ENCODE peak calls at places on chromosomes 6 and 20, in seven cellular contexts. B is fibroblast of pulmonary artery, N is psoas muscle, F is Calu3, M is tibial artery, R is astrocyte of the cerebellum, J is cardiac muscle cell. G is an unnamed sample.

GRCh38 chr6:15842718-15843117 is 179.9 kb upstream of the DTNBP1 start:
- DNase-seq in B (peak; percentile 9), N (no peak), F (no peak), M (peak; percentile 20), R (no peak), J (peak; percentile 26), G (no peak)

GRCh38 chr20:52972965-52973819 is 1.0 kb downstream of the TSHZ2 start:
- DNase-seq in B (no peak), N (peak; percentile 21), F (peak; percentile 6), M (no peak), R (no peak), J (peak; percentile 12), G (peak; percentile 19)

GRCh38 chr20:3045042-3045815 is 623 bp upstream of the MRPS26 start:
- DNase-seq in B (peak; percentile 66), N (peak; percentile 87), F (peak; percentile 64), M (peak; percentile 85), R (peak; percentile 34), J (peak; percentile 80), G (no peak)

GRCh38 chr6:52016918-52017748 is 70.3 kb downstream of the PKHD1 start:
- DNase-seq in B (no peak), N (no peak), F (no peak), M (no peak), R (no peak), J (no peak), G (no peak)

GRCh38 chr6:57195457-57195856 is 23.3 kb downstream of the BAG2 start:
- DNase-seq in B (no peak), N (no peak), F (no peak), M (no peak), R (no peak), J (no peak), G (no peak)

GRCh38 chr20:23782366-23782983 is 31.7 kb upstream of the CST1 start:
- DNase-seq in B (peak; percentile 35), N (no peak), F (peak; percentile 23), M (no peak), R (no peak), J (peak; percentile 43), G (no peak)

GRCh38 chr6:113306552-113307145 is 550.5 kb upstream of the MARCKS start:
- DNase-seq in B (peak; percentile 29), N (peak; percentile 44), F (peak; percentile 81), M (peak; percentile 56), R (no peak), J (peak; percentile 51), G (peak; percentile 37)

GRCh38 chr6:4135665-4136353 is 434 bp upstream of the ECI2 start:
- DNase-seq in B (peak; percentile 95), N (peak; percentile 99), F (peak; percentile 84), M (peak; percentile 97), R (peak; percentile 75), J (peak; percentile 98), G (peak; percentile 98)

GRCh38 chr6:49552596-49552995 is 2.1 kb downstream of the C6orf141 start:
- DNase-seq in B (no peak), N (no peak), F (no peak), M (no peak), R (no peak), J (no peak), G (no peak)

GRCh38 chr6:142746524-142746923 is 198.5 kb downstream of the HIVEP2 start:
- DNase-seq in B (peak; percentile 49), N (no peak), F (no peak), M (no peak), R (no peak), J (peak; percentile 50), G (no peak)
- TF ChIP-seq CTCF in B (peak; percentile 45), N (peak; percentile 39), F (no peak), M (no peak), R (peak; percentile 38), J (peak; percentile 43), G (peak; percentile 61)

GRCh38 chr6:170480045-170480714 is 72.9 kb downstream of the PSMB1 start:
- DNase-seq in B (peak; percentile 37), N (no peak), F (no peak), M (no peak), R (no peak), J (peak; percentile 63), G (peak; percentile 32)
- TF ChIP-seq CTCF in B (peak; percentile 38), N (no peak), F (no peak), M (no peak), R (peak; percentile 40), J (peak; percentile 56), G (peak; percentile 18)

DNA sequence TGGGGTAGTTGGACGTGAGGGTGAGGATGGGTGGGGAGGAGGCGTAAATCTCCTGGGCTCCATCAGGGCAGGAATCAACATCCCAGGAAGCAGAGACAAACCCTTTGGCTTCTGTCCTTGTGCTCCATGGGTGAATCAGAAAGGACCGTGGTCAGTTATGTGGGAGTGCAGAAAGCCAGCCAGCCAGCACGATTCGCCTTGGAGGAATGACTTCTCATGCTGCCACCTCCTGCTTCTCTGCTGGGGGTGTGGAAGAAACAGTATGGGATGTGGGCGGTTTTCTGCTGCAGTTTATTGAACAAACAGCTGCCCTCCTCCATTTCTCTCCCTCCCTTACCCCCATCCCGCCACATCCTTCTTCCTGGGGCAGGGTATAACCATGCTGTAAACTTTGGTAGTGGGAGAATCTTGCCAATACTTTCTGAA is 214.5 kb downstream of the SOX4 start:
- DNase-seq in B (peak; percentile 74), N (peak; percentile 17), F (no peak), M (no peak), R (peak; percentile 64), J (peak; percentile 82), G (no peak)
- TF ChIP-seq CTCF in B (no peak), N (no peak), F (no peak), M (no peak), R (no peak), J (no peak), G (no peak)

DNA sequence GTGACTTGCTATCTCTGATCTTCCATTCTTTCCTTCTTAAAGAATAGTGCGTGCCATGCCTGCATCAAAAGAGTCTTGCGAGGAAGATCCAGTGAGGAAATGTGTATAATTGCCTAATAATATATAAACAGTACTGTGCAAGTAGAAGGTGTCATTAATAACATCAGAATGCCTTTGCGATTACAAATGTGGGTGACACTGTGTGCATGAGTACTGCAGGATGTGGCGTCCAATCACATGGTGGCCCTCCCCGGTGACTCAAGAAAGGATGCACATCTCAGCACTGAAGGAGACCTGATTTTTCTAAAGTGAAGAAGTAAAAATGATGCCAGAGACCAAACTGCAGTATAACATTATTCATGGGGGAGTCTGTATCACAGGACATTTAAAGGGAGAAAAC is 107.5 kb upstream of the EDN1 start:
- DNase-seq in B (no peak), N (no peak), F (no peak), M (no peak), R (no peak), J (no peak), G (no peak)
- TF ChIP-seq CTCF in B (no peak), N (no peak), F (no peak), M (no peak), R (no peak), J (no peak), G (no peak)

DNA sequence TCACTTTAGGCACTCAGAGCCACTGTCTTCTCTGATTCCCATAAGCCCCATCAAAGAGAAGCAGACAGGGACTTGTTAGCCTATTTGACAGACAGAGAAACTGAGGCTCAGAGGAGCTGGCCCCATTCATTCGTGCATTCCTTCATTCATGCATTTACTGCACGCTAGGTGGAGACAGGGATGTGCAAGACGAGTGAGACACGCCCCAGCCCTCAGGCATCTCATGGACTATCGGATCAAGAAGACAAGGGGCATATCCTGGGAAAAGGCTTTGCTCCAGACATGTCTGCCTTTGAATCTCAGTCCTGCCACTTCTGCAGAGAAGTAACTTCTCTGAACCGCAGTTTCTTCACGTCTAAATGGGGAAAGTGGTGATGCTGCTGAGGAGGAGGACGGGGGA is 54.1 kb downstream of the BPIFB1 start:
- DNase-seq in B (no peak), N (no peak), F (no peak), M (no peak), R (no peak), J (no peak), G (no peak)
- TF ChIP-seq CTCF in B (no peak), N (no peak), F (no peak), M (no peak), R (no peak), J (no peak), G (no peak)

GRCh38 chr6:33665957-33666356 is 44.8 kb downstream of the ITPR3 start:
- DNase-seq in B (no peak), N (no peak), F (no peak), M (no peak), R (no peak), J (no peak), G (no peak)
- TF ChIP-seq CTCF in B (no peak), N (no peak), F (no peak), M (no peak), R (no peak), J (no peak), G (no peak)

GRCh38 chr20:37335642-37336368 is 10.1 kb upstream of the SRC start:
- DNase-seq in B (no peak), N (no peak), F (no peak), M (no peak), R (no peak), J (no peak), G (no peak)

GRCh38 chr20:37334450-37334849 is 11.5 kb upstream of the SRC start:
- DNase-seq in B (no peak), N (no peak), F (no peak), M (no peak), R (no peak), J (no peak), G (no peak)

GRCh38 chr20:37333130-37333847 is 12.7 kb upstream of the SRC start:
- DNase-seq in B (no peak), N (no peak), F (no peak), M (no peak), R (no peak), J (no peak), G (no peak)

GRCh38 chr20:37331060-37331857 is 14.7 kb upstream of the SRC start:
- DNase-seq in B (no peak), N (no peak), F (no peak), M (no peak), R (no peak), J (no peak), G (no peak)

GRCh38 chr20:37333848-37334318 is 12.1 kb upstream of the SRC start:
- DNase-seq in B (no peak), N (no peak), F (no peak), M (no peak), R (no peak), J (no peak), G (no peak)
- TF ChIP-seq CTCF in B (no peak), N (no peak), F (no peak), M (no peak), R (no peak), J (no peak), G (no peak)

G was measured in heart right ventricle.